ENCODE peak calls at places on chromosomes 12 and 14, in five cellular contexts. A is HTR-8/SVneo, Z is COLO829, S is adrenal gland, O is aorta. U is an unnamed sample.
A peak's percentile ranks its signal among the peaks of the same experiment; 100 is the strongest.

GRCh38 chr12:34218193-34219045 is 196.1 kb downstream of the ALG10 start:
- DNase-seq in O (peak; percentile 81), S (peak; percentile 85), Z (peak; percentile 70), A (peak; percentile 45), U (peak; percentile 74)

GRCh38 chr12:123269980-123270379 is 1.7 kb downstream of the CDK2AP1 start:
- DNase-seq in Z (peak; percentile 79), A (no peak), O (no peak), S (no peak), U (no peak)

GRCh38 chr14:77541905-77542304 is 43.3 kb upstream of the ISM2 start:
- DNase-seq in O (no peak), S (no peak), A (no peak), Z (no peak), U (no peak)

GRCh38 chr12:69836015-69836414 is 11.0 kb downstream of the MYRFL start:
- DNase-seq in O (peak; percentile 62), Z (no peak), S (no peak), A (no peak), U (no peak)

GRCh38 chr14:93458234-93458633 is 27.5 kb downstream of the UNC79 start:
- DNase-seq in O (no peak), A (no peak), Z (no peak), S (no peak), U (no peak)

GRCh38 chr14:78164226-78164853 is 5.8 kb upstream of the NRXN3 start:
- DNase-seq in S (peak; percentile 35), A (peak; percentile 21), O (no peak), Z (no peak), U (no peak)

GRCh38 chr12:2495452-2496112 is 299.2 kb upstream of the FKBP4 start:
- DNase-seq in Z (no peak), A (no peak), O (no peak), S (no peak), U (no peak)

GRCh38 chr14:101839236-101839635 is 77.7 kb downstream of the PPP2R5C start:
- DNase-seq in S (no peak), A (no peak), O (no peak), Z (no peak), U (no peak)

GRCh38 chr14:76919811-76920571 is 93.8 kb downstream of the LRRC74A start:
- DNase-seq in O (no peak), A (peak; percentile 81), Z (peak; percentile 52), S (peak; percentile 45), U (peak; percentile 34)

GRCh38 chr12:30701056-30701455 is 5.4 kb upstream of the IPO8 start:
- DNase-seq in O (no peak), A (no peak), Z (no peak), S (no peak), U (no peak)

GRCh38 chr14:75286313-75286712 is 7.7 kb downstream of the FOS start:
- DNase-seq in O (no peak), Z (no peak), S (no peak), A (no peak), U (no peak)

GRCh38 chr14:75689012-75689411 is 28.0 kb downstream of the TTLL5 start:
- DNase-seq in A (no peak), O (no peak), Z (no peak), S (no peak), U (no peak)